ENCODE peak calls at places on chromosomes 5 and 9, in five cellular contexts. N is activated CD8-positive, alpha-beta memory T cell treated with anti-CD3 and anti-CD28 coated beads, Interleukin-2, amount 10 ng/mL, durations not matched to agents 7 days and 5 days; V is T-helper 2 cell; M is adrenal gland; R is fibroblast of lung. A is an unnamed sample.

GRCh38 chr9:120592210-120592609 is 12.2 kb upstream of the CDK5RAP2 start:
- DNase-seq in N (no peak), V (no peak), M (no peak), R (no peak), A (no peak)

GRCh38 chr5:122295138-122295537 is 16.9 kb upstream of the SNCAIP start:
- DNase-seq in N (no peak), V (no peak), M (no peak), R (no peak), A (no peak)

GRCh38 chr9:23556459-23556858 is 269.6 kb downstream of the ELAVL2 start:
- DNase-seq in N (no peak), V (no peak), M (no peak), R (no peak), A (no peak)

GRCh38 chr5:160899735-160900134 is 47.7 kb upstream of the ATP10B start:
- DNase-seq in N (no peak), V (no peak), M (no peak), R (no peak), A (no peak)

GRCh38 chr9:81072758-81073157 is 616.6 kb downstream of the TLE1 start:
- DNase-seq in N (no peak), V (no peak), M (no peak), R (no peak), A (no peak)

GRCh38 chr5:140261403-140262171 is 41.3 kb downstream of the PFDN1 start:
- DNase-seq in N (no peak), V (no peak), M (peak), R (peak), A (no peak)

GRCh38 chr9:37650299-37650872 is 368 bp upstream of the FRMPD1 start:
- DNase-seq in N (no peak), V (no peak), M (peak), R (no peak), A (no peak)

GRCh38 chr5:38462972-38463633 is 93.3 kb downstream of the LIFR start:
- DNase-seq in N (no peak), V (no peak), M (no peak), R (peak), A (no peak)

A was measured in activated naive CD8-positive, alpha-beta T cell treated with anti-CD3 and anti-CD28 coated beads, Interleukin-2, amount 50 U/mL, for 16 hours.